ENCODE peak calls at places on chromosomes 6 and 20, in ten cellular contexts. L is fibroblast of lung; D is CD8-positive, alpha-beta T cell; W is endothelial cell of umbilical vein; Z is naive thymus-derived CD4-positive, alpha-beta T cell; J is IMR-90; S is heart right ventricle; G is tibial nerve; I is RWPE1; Y is lung. H is an unnamed sample.

GRCh38 chr6:64553414-64553813 is 917.8 kb downstream of the PHF3 start:
- DNase-seq in L (no peak), D (no peak), W (no peak), Z (no peak), J (no peak), S (no peak), G (no peak), I (no peak), Y (no peak), H (peak)

GRCh38 chr6:132483779-132484679 is 28.9 kb downstream of the STX7 start:
- DNase-seq in L (peak), D (peak), W (peak), Z (no peak), J (peak), S (peak), G (peak), I (peak), Y (no peak), H (no peak)

GRCh38 chr6:145728986-145729385 is 6.3 kb downstream of the EPM2A start:
- DNase-seq in L (no peak), D (no peak), W (no peak), Z (no peak), J (no peak), S (no peak), G (no peak), I (no peak), Y (no peak), H (no peak)

GRCh38 chr6:10555625-10556309 is 34.6 kb downstream of the GCNT2 start:
- DNase-seq in L (peak), D (no peak), W (peak), Z (no peak), J (peak), S (peak), G (peak), I (peak), Y (peak), H (peak)

GRCh38 chr6:149488815-149489214 is 4.0 kb upstream of the ZC3H12D start:
- DNase-seq in L (no peak), D (peak), W (no peak), Z (no peak), J (no peak), S (no peak), G (no peak), I (no peak), Y (peak), H (no peak)

GRCh38 chr20:35629432-35630145 is 14.0 kb downstream of the SPAG4 start:
- DNase-seq in L (no peak), D (no peak), W (no peak), Z (no peak), J (no peak), S (no peak), G (no peak), I (no peak), Y (no peak), H (no peak)

GRCh38 chr20:39885975-39886649 is 802.9 kb downstream of the MAFB start:
- DNase-seq in L (peak), D (no peak), W (peak), Z (no peak), J (peak), S (peak), G (peak), I (peak), Y (peak), H (no peak)

GRCh38 chr6:42142118-42142835 is at the start of gene C6orf132:
- DNase-seq in L (peak), D (no peak), W (no peak), Z (no peak), J (no peak), S (no peak), G (no peak), I (peak), Y (peak), H (no peak)

GRCh38 chr6:87154641-87155271 is 609 bp upstream of the ZNF292 start:
- DNase-seq in L (peak), D (peak), W (no peak), Z (no peak), J (peak), S (no peak), G (no peak), I (peak), Y (no peak), H (no peak)

GRCh38 chr6:21942910-21943309 is 349.4 kb downstream of the SOX4 start:
- DNase-seq in L (peak), D (no peak), W (peak), Z (no peak), J (no peak), S (no peak), G (no peak), I (no peak), Y (no peak), H (no peak)

GRCh38 chr6:21949211-21949801 is 347.5 kb downstream of the PRL start:
- DNase-seq in L (peak), D (no peak), W (no peak), Z (no peak), J (peak), S (no peak), G (no peak), I (no peak), Y (peak), H (no peak)

GRCh38 chr6:21946298-21946783 is 350.5 kb downstream of the PRL start:
- DNase-seq in L (peak), D (no peak), W (no peak), Z (no peak), J (peak), S (no peak), G (no peak), I (no peak), Y (no peak), H (no peak)

GRCh38 chr6:21952367-21952766 is 344.5 kb downstream of the PRL start:
- DNase-seq in L (no peak), D (no peak), W (no peak), Z (no peak), J (no peak), S (no peak), G (no peak), I (no peak), Y (no peak), H (no peak)

DNA sequence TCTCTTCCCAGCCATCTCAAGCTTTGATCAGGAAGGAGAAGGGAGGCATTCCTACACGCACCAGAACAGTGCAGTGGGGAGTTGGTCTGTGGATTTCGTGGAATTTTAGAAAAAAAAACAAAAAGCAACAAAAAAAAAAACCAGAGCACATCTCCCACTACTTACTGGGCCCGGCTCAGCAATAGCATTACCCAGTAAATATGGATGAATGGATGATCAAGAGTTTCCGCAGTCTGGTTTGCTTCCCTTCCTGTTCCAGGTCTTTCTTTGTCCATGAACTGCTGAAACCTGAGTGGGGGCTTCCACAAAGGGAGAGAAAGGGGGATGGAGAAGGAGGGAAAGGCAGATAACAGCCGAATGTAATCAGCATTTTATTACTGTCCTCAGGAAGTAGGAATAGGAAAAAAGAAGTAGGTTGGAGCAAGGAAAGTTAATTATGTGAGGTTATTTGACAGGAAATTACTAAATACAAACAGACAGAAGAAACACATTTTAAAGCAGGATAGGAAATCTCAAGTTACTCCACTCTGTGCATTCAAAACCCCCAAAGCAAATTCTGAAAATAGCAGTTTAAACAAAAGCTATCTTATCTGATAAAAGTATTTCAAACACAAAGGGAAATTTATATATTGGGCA is 349.0 kb downstream of the PRL start:
- DNase-seq in L (peak), D (no peak), W (peak), Z (no peak), J (peak), S (no peak), G (no peak), I (no peak), Y (no peak), H (no peak)
- H3K27ac ChIP-seq in L (no peak), D (no peak), W (peak), Z (no peak), J (peak), S (peak), G (no peak), I (no peak), Y (peak), H (no peak)

GRCh38 chr6:32973934-32974333 is 5.5 kb downstream of the BRD2 start:
- DNase-seq in L (peak), D (peak), W (peak), Z (no peak), J (peak), S (no peak), G (no peak), I (no peak), Y (no peak), H (no peak)
- H3K27ac ChIP-seq in L (peak), D (peak), W (no peak), Z (peak), J (no peak), S (peak), G (peak), I (no peak), Y (no peak), H (peak)

DNA sequence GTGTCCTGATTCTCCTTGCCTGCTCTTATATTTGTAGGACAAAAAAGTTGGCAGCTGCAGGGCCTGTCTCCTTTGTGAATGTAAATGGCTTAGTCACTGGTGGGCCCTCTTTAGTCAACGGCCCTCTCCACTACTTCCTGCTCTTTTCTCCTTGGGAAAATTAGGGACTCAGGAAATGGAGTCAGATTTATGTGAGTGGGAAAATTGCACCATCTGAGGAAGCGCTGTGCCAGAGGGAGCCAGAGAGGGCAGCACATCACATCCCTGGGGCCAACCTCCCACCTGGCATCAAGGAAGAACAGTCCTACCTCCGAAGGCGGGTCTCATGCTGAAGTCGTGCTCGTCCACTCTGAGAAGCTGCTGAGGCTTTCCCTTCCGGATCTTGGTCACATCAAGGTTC is 15.6 kb downstream of the GABRR2 start:
- DNase-seq in L (peak), D (no peak), W (peak), Z (no peak), J (peak), S (no peak), G (no peak), I (no peak), Y (no peak), H (no peak)
- H3K27ac ChIP-seq in L (no peak), D (no peak), W (peak), Z (no peak), J (no peak), S (no peak), G (no peak), I (no peak), Y (no peak), H (peak)

GRCh38 chr6:1720620-1721322 is 111.1 kb downstream of the FOXC1 start:
- DNase-seq in L (no peak), D (no peak), W (no peak), Z (no peak), J (no peak), S (no peak), G (no peak), I (no peak), Y (no peak), H (no peak)
- H3K27ac ChIP-seq in L (no peak), D (no peak), W (no peak), Z (no peak), J (no peak), S (no peak), G (no peak), I (no peak), Y (no peak), H (no peak)

GRCh38 chr20:22447448-22447778 is 137.0 kb downstream of the FOXA2 start:
- DNase-seq in L (no peak), D (no peak), W (no peak), Z (no peak), J (no peak), S (no peak), G (no peak), I (no peak), Y (no peak), H (no peak)
- H3K27ac ChIP-seq in L (no peak), D (no peak), W (no peak), Z (no peak), J (no peak), S (no peak), G (no peak), I (no peak), Y (no peak), H (no peak)

DNA sequence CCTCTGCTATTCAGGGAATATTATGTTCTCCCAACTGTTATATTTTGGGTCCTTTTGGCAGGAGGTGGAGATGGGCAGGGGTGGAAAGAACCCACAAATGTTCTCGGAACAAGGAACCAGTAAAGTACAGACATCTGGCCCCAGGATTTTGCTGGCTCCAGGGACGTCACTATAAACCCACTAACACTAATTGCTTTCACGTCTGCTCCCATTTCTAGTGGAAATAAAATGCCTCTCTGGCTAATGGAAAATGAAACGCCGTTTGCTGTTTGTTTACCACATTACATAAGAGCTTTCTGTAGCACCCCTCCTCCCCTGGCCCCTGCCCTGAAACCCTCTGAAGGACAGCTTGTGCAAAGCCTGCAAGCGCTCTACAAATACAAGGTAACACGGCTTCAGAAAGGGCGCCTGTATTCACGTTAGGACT is 77.7 kb upstream of the TBC1D7 start:
- DNase-seq in L (no peak), D (no peak), W (no peak), Z (no peak), J (no peak), S (peak), G (peak), I (no peak), Y (no peak), H (no peak)
- H3K27ac ChIP-seq in L (no peak), D (no peak), W (no peak), Z (no peak), J (no peak), S (peak), G (peak), I (no peak), Y (peak), H (peak)

GRCh38 chr6:158653577-158654354 is 3.9 kb downstream of the SYTL3 start:
- DNase-seq in L (peak), D (peak), W (no peak), Z (peak), J (peak), S (no peak), G (no peak), I (no peak), Y (no peak), H (no peak)

GRCh38 chr6:158660331-158660730 is 10.5 kb downstream of the SYTL3 start:
- DNase-seq in L (no peak), D (peak), W (no peak), Z (no peak), J (no peak), S (no peak), G (no peak), I (peak), Y (no peak), H (no peak)

GRCh38 chr6:158654960-158655485 is 5.2 kb downstream of the SYTL3 start:
- DNase-seq in L (peak), D (no peak), W (no peak), Z (no peak), J (peak), S (no peak), G (no peak), I (no peak), Y (peak), H (no peak)

GRCh38 chr6:158654498-158654897 is 4.6 kb downstream of the SYTL3 start:
- DNase-seq in L (peak), D (no peak), W (no peak), Z (no peak), J (peak), S (peak), G (no peak), I (no peak), Y (peak), H (peak)

DNA sequence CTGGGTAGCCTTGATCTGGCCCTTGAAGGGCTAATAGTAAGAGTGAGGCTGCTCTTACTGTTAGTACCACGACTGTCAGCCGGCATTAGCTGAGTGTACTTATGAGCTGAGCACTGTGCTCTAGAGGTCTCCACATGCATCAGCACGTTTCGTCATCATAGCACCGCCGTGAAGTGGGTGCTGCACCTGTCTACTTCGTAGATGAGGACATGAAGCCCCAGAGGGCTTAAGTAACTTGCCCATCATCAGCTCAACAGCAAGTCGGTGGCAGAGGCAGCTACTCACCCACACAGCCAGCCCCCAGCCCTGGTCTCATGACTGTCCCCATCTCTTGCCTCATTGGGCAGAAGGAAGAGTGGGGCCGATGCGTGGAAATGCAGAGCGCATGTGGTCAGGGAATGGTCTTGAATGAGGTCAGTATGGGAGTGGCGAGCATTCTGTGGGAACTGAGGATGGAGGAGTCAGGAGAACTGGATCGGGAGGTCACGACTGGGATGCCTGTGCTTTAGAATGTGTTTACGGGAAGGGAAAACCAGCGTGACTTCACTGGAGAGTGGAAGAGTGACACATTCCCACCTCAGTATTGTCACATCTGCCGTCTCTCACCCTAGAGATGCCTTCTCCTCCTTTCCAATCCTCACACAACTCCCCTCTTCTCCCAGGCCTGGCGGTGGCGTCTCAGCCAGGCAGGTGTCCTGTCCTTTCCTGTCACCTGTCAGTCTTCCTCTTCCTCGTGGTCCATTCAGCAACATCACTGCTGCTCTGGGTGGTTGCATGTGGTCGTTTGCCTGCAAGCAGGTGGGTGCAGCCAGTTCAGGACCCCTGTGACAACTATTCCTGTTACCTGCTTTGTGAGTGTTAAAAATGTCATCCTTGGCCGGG is 6.0 kb downstream of the SYTL3 start:
- DNase-seq in L (no peak), D (no peak), W (no peak), Z (no peak), J (peak), S (no peak), G (no peak), I (no peak), Y (peak), H (no peak)
- H3K27ac ChIP-seq in L (peak), D (no peak), W (no peak), Z (peak), J (peak), S (no peak), G (no peak), I (no peak), Y (peak), H (no peak)

H was measured in caudate nucleus.